ENCODE peak calls at places on chromosomes 13 and 19, in four cellular contexts. B, C, I and G are unnamed samples.

GRCh38 chr13:48176781-48177180 is 56.2 kb upstream of the ITM2B start:
- DNase-seq in C (no peak), B (no peak), I (no peak), G (no peak)

GRCh38 chr13:109729031-109729870 is 57.1 kb downstream of the IRS2 start:
- DNase-seq in I (peak; percentile 56), B (no peak), C (peak; percentile 38), G (no peak)

GRCh38 chr19:31055454-31055853 is 293.8 kb downstream of the TSHZ3 start:
- DNase-seq in I (no peak), C (no peak), B (no peak), G (no peak)

GRCh38 chr13:95451656-95452055 is 100.9 kb upstream of the CLDN10 start:
- DNase-seq in C (no peak), I (peak; percentile 82), B (no peak), G (no peak)

GRCh38 chr13:23701646-23702045 is 131.4 kb downstream of the TNFRSF19 start:
- DNase-seq in B (peak; percentile 94), I (peak; percentile 85), C (peak; percentile 52), G (no peak)

GRCh38 chr19:48443262-48443661 is 2.5 kb upstream of the GRWD1 start:
- DNase-seq in I (no peak), C (peak; percentile 26), B (no peak), G (no peak)

GRCh38 chr13:110349239-110349638 is 42.2 kb downstream of the COL4A2 start:
- DNase-seq in I (no peak), B (no peak), C (no peak), G (no peak)

GRCh38 chr13:52158629-52159158 is 703 bp downstream of the NEK3 start:
- DNase-seq in B (peak; percentile 52), C (peak; percentile 46), I (peak; percentile 50), G (peak; percentile 44)

GRCh38 chr13:110912651-110913051 is 2.2 kb downstream of the ANKRD10 start:
- DNase-seq in B (peak; percentile 62), I (peak; percentile 86), C (peak; percentile 92), G (peak; percentile 65)

GRCh38 chr13:67275351-67275989 is 45.3 kb upstream of the PCDH9 start:
- DNase-seq in B (no peak), I (no peak), C (no peak), G (no peak)

GRCh38 chr13:67557642-67558241 is 327.6 kb upstream of the PCDH9 start:
- DNase-seq in B (no peak), I (peak; percentile 9), C (peak; percentile 6), G (no peak)

GRCh38 chr19:383922-384800 is 24.8 kb downstream of the C2CD4C start:
- DNase-seq in I (no peak), B (no peak), C (no peak), G (no peak)

GRCh38 chr13:20231839-20232555 is at the start of gene GJB6:
- DNase-seq in I (no peak), C (no peak), B (no peak), G (no peak)

GRCh38 chr13:100808848-100809247 is 134.3 kb upstream of the TMTC4 start:
- DNase-seq in C (no peak), B (no peak), I (no peak), G (no peak)

GRCh38 chr19:58182577-58182988 is 278 bp upstream of the ZNF274 start:
- DNase-seq in C (no peak), B (no peak), I (no peak), G (no peak)

GRCh38 chr13:63048648-63049047 is 1633.0 kb upstream of the PCDH20 start:
- DNase-seq in I (no peak), C (no peak), B (no peak), G (no peak)

GRCh38 chr13:98450495-98451167 is 126.3 kb downstream of the STK24 start:
- DNase-seq in B (peak; percentile 74), I (peak; percentile 32), C (peak; percentile 22), G (no peak)

GRCh38 chr13:89238496-89238895 is 1567.3 kb downstream of the SLITRK5 start:
- DNase-seq in B (no peak), I (no peak), C (no peak), G (no peak)

GRCh38 chr13:30373727-30374126 is 48.6 kb upstream of the UBE2L5 start:
- DNase-seq in I (no peak), C (no peak), B (no peak), G (no peak)

GRCh38 chr13:50016421-50016820 is 1.2 kb downstream of the KCNRG start:
- DNase-seq in I (peak; percentile 70), C (peak; percentile 57), B (no peak), G (no peak)

GRCh38 chr13:42746846-42747245 is 34.5 kb upstream of the FAM216B start:
- DNase-seq in I (peak; percentile 12), C (no peak), B (no peak), G (peak; percentile 34)

GRCh38 chr19:10402441-10403038 is 802 bp downstream of the CDC37 start:
- DNase-seq in B (peak; percentile 64), C (peak; percentile 38), I (peak; percentile 55), G (peak; percentile 77)

GRCh38 chr19:2167896-2168618 is 4.3 kb downstream of the DOT1L start:
- DNase-seq in B (peak; percentile 83), C (peak; percentile 64), I (peak; percentile 61), G (peak; percentile 72)

GRCh38 chr19:16445238-16446107 is 26.3 kb downstream of the EPS15L1 start:
- DNase-seq in I (peak; percentile 61), C (peak; percentile 56), B (no peak), G (peak; percentile 69)

GRCh38 chr13:21663197-21663596 is 7.7 kb upstream of the FGF9 start:
- DNase-seq in I (no peak), C (no peak), B (no peak), G (no peak)

GRCh38 chr13:90239130-90239529 is 1108.4 kb upstream of the MIR17HG start:
- DNase-seq in C (no peak), B (no peak), I (no peak), G (no peak)

GRCh38 chr19:19192910-19193423 is 909 bp downstream of the RFXANK start:
- DNase-seq in C (no peak), I (no peak), B (no peak), G (no peak)

GRCh38 chr19:10209305-10209704 is 14.6 kb upstream of the DNMT1 start:
- DNase-seq in C (peak; percentile 51), B (no peak), I (peak; percentile 74), G (peak; percentile 59)

GRCh38 chr13:96780105-96780504 is 214.2 kb downstream of the OXGR1 start:
- DNase-seq in I (no peak), C (no peak), B (no peak), G (no peak)

GRCh38 chr13:23455401-23456185 is 22.1 kb upstream of the SACS start:
- DNase-seq in I (no peak), B (no peak), C (no peak), G (no peak)

GRCh38 chr19:29831041-29831548 is 19.3 kb downstream of the CCNE1 start:
- DNase-seq in C (peak; percentile 35), I (no peak), B (peak; percentile 39), G (no peak)

GRCh38 chr19:4495471-4495870 is 22.8 kb downstream of the PLIN4 start:
- DNase-seq in C (no peak), B (peak; percentile 53), I (no peak), G (no peak)

GRCh38 chr19:41690801-41691065 is 2.7 kb upstream of the CEACAM7 start:
- DNase-seq in B (no peak), C (no peak), I (no peak), G (no peak)

GRCh38 chr19:48481846-48482639 is 12.9 kb downstream of the CYTH2 start:
- DNase-seq in I (no peak), C (no peak), B (peak; percentile 39), G (peak; percentile 38)

GRCh38 chr13:84088996-84089395 is 206.7 kb upstream of the SLITRK1 start:
- DNase-seq in C (no peak), I (no peak), B (no peak), G (no peak)

GRCh38 chr13:110663491-110663890 is 42.4 kb downstream of the CARS2 start:
- DNase-seq in B (no peak), I (no peak), C (no peak), G (no peak)

GRCh38 chr13:101417043-101417406 is 717 bp upstream of the NALCN start:
- DNase-seq in I (peak; percentile 64), B (no peak), C (peak; percentile 67), G (peak; percentile 67)

GRCh38 chr13:33252103-33252502 is 33.5 kb downstream of the STARD13 start:
- DNase-seq in I (no peak), C (no peak), B (no peak), G (no peak)

GRCh38 chr13:38879278-38879677 is 111.4 kb downstream of the STOML3 start:
- DNase-seq in I (peak; percentile 50), B (no peak), C (peak; percentile 5), G (no peak)